ENCODE peak calls at places on chromosomes 1 and 21, in six cellular contexts. One of them, this sample, is unnamed.

GRCh38 chr1:47876587-47876963 is 120.6 kb downstream of the TRABD2B start:
- DNase-seq in Panc1: no peak
- DNase-seq in kidney: no peak
- DNase-seq in A549: no peak
- DNase-seq in vagina: no peak
- DNase-seq in GM23338: no peak
- DNase-seq in this sample: no peak

GRCh38 chr1:150178543-150178942 is 28.8 kb downstream of the PLEKHO1 start:
- DNase-seq in Panc1: no peak
- DNase-seq in GM23338: no peak
- DNase-seq in kidney: no peak
- DNase-seq in vagina: no peak
- DNase-seq in A549: no peak
- DNase-seq in this sample: no peak

GRCh38 chr21:25501996-25502665 is 105.2 kb downstream of the MRPL39 start:
- DNase-seq in GM23338: no peak
- DNase-seq in A549: no peak
- DNase-seq in vagina: no peak
- DNase-seq in kidney: no peak
- DNase-seq in Panc1: no peak
- DNase-seq in this sample: peak; percentile 94

GRCh38 chr21:44985441-44986401 is 45.9 kb downstream of the SLX9 start:
- DNase-seq in vagina: no peak
- DNase-seq in GM23338: no peak
- DNase-seq in Panc1: no peak
- DNase-seq in kidney: peak; percentile 72
- DNase-seq in A549: no peak
- DNase-seq in this sample: no peak

GRCh38 chr1:15523104-15523921 is 702 bp downstream of the CASP9 start:
- DNase-seq in A549: no peak
- DNase-seq in kidney: no peak
- DNase-seq in Panc1: no peak
- DNase-seq in GM23338: no peak
- DNase-seq in vagina: no peak
- DNase-seq in this sample: no peak

GRCh38 chr21:46619846-46620245 is 15.0 kb upstream of the S100B start:
- DNase-seq in kidney: no peak
- DNase-seq in Panc1: no peak
- DNase-seq in A549: no peak
- DNase-seq in vagina: no peak
- DNase-seq in GM23338: no peak
- DNase-seq in this sample: no peak

GRCh38 chr1:167775178-167775577 is 53.4 kb downstream of the MPZL1 start:
- DNase-seq in vagina: no peak
- DNase-seq in Panc1: no peak
- DNase-seq in GM23338: no peak
- DNase-seq in kidney: no peak
- DNase-seq in A549: no peak
- DNase-seq in this sample: no peak

GRCh38 chr1:226679853-226680516 is 59.1 kb downstream of the ITPKB start:
- DNase-seq in GM23338: peak; percentile 99
- DNase-seq in Panc1: no peak
- DNase-seq in vagina: no peak
- DNase-seq in kidney: peak; percentile 95
- DNase-seq in A549: no peak
- DNase-seq in this sample: no peak

GRCh38 chr1:117631361-117631760 is 25.5 kb downstream of the TENT5C start:
- DNase-seq in kidney: no peak
- DNase-seq in vagina: no peak
- DNase-seq in GM23338: no peak
- DNase-seq in Panc1: no peak
- DNase-seq in A549: no peak
- DNase-seq in this sample: no peak

GRCh38 chr1:89953072-89953626 is 41.8 kb upstream of the ZNF326 start:
- DNase-seq in vagina: no peak
- DNase-seq in GM23338: peak; percentile 70
- DNase-seq in A549: peak; percentile 85
- DNase-seq in kidney: peak; percentile 80
- DNase-seq in Panc1: peak; percentile 59
- DNase-seq in this sample: peak; percentile 94

GRCh38 chr1:214332950-214333798 is 52.2 kb downstream of the SMYD2 start:
- DNase-seq in Panc1: peak; percentile 28
- DNase-seq in A549: peak; percentile 39
- DNase-seq in vagina: no peak
- DNase-seq in GM23338: peak; percentile 76
- DNase-seq in kidney: no peak
- DNase-seq in this sample: no peak

GRCh38 chr1:157307491-157307890 is 169.3 kb upstream of the ETV3 start:
- DNase-seq in GM23338: no peak
- DNase-seq in Panc1: no peak
- DNase-seq in kidney: no peak
- DNase-seq in vagina: peak; percentile 65
- DNase-seq in A549: no peak
- DNase-seq in this sample: no peak

GRCh38 chr1:89980605-89981004 is 14.3 kb upstream of the ZNF326 start:
- DNase-seq in Panc1: no peak
- DNase-seq in kidney: no peak
- DNase-seq in vagina: no peak
- DNase-seq in GM23338: peak; percentile 50
- DNase-seq in A549: no peak
- DNase-seq in this sample: no peak

GRCh38 chr1:234759888-234760287 is 149.9 kb upstream of the IRF2BP2 start:
- DNase-seq in vagina: no peak
- DNase-seq in Panc1: no peak
- DNase-seq in kidney: no peak
- DNase-seq in GM23338: no peak
- DNase-seq in A549: no peak
- DNase-seq in this sample: no peak

GRCh38 chr1:37509181-37509580 is 5.4 kb downstream of the MEAF6 start:
- DNase-seq in A549: peak; percentile 30
- DNase-seq in vagina: no peak
- DNase-seq in GM23338: peak; percentile 52
- DNase-seq in kidney: no peak
- DNase-seq in Panc1: no peak
- DNase-seq in this sample: no peak

GRCh38 chr1:40435471-40435870 is 14.8 kb upstream of the ZFP69B start:
- DNase-seq in Panc1: no peak
- DNase-seq in A549: no peak
- DNase-seq in vagina: no peak
- DNase-seq in GM23338: no peak
- DNase-seq in kidney: no peak
- DNase-seq in this sample: no peak

GRCh38 chr1:226021406-226022200 is 22.5 kb upstream of the SDE2 start:
- DNase-seq in A549: no peak
- DNase-seq in GM23338: no peak
- DNase-seq in Panc1: no peak
- DNase-seq in kidney: no peak
- DNase-seq in vagina: no peak
- DNase-seq in this sample: no peak

GRCh38 chr1:154499446-154499845 is 2.6 kb upstream of the TDRD10 start:
- DNase-seq in Panc1: no peak
- DNase-seq in vagina: no peak
- DNase-seq in GM23338: no peak
- DNase-seq in A549: no peak
- DNase-seq in kidney: no peak
- DNase-seq in this sample: no peak
- H3K4me3 ChIP-seq in Panc1: no peak overlapping the region
- H3K4me3 ChIP-seq in vagina: no peak overlapping the region
- H3K4me3 ChIP-seq in GM23338: no peak overlapping the region
- H3K4me3 ChIP-seq in A549: no peak overlapping the region
- H3K4me3 ChIP-seq in kidney: peak overlapping the region; percentile 60
- H3K4me3 ChIP-seq in this sample: no peak overlapping the region

DNA sequence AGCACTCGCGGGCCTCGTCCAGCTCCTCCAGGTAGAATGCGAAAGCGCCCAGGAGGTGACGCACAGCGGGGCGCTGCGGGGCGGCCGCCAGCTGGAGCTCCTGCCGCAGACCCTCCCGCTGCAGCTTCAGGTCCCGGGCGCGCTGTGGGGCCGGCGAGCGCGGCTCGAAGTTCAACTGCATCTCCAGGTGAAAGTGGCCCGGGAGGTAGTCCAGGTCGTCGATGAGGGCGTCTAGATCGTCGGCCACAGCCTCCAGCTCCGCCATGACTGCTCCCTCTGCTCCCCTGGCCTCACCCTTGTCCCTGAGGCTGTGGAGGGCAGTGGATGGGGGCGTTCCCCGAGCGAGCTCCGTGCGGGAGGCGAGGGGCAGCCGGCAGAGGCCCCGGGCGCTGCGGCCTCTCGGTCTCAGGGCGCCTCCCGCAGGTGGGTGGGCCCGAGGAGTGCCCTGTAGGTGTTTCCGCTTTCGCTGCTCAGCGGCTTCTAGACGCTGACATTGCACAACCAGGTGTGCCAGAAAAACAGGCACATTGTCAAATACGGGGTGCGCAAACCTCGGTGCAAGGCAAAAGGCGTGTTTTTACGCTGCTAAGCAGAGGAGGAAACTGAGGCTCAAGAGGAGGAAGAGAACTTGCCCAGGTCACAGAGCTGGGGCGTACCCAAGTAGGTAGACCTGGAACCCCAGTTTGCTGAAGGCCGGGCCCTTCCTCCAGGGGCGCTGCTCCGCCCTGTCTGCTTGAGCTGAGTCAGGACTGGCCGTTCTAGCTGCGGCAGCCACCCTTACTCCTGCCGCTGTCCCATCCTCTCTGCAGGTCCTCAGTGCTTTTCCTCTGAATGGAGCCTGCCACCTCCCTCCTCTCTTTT is at the start of gene TTC22:
- DNase-seq in GM23338: peak; percentile 80
- DNase-seq in vagina: no peak
- DNase-seq in kidney: peak; percentile 88
- DNase-seq in Panc1: no peak
- DNase-seq in A549: no peak
- DNase-seq in this sample: no peak
- TF ChIP-seq CTCF in GM23338: peak; percentile 62
- TF ChIP-seq CTCF in vagina: peak; percentile 21
- TF ChIP-seq CTCF in kidney: peak; percentile 44
- TF ChIP-seq CTCF in Panc1: peak; percentile 67
- TF ChIP-seq CTCF in A549: no peak
- TF ChIP-seq CTCF in this sample: peak; percentile 65

DNA sequence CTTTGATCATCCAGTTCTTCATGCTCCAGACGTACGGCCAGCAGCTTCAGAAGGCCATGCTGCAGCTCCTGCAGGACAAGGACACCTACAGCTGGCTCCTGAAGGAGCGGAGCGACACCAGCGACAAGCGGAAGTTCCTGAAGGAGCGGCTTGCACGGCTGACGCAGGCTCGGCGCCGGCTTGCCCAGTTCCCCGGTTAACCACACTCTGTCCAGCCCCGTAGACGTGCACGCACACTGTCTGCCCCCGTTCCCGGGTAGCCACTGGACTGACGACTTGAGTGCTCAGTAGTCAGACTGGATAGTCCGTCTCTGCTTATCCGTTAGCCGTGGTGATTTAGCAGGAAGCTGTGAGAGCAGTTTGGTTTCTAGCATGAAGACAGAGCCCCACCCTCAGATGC is 32.5 kb downstream of the MX1 start:
- DNase-seq in vagina: no peak
- DNase-seq in A549: no peak
- DNase-seq in kidney: no peak
- DNase-seq in Panc1: no peak
- DNase-seq in GM23338: no peak
- DNase-seq in this sample: no peak
- H3K4me3 ChIP-seq in vagina: no peak overlapping the region
- H3K4me3 ChIP-seq in A549: no peak overlapping the region
- H3K4me3 ChIP-seq in kidney: no peak overlapping the region
- H3K4me3 ChIP-seq in Panc1: no peak overlapping the region
- H3K4me3 ChIP-seq in GM23338: no peak overlapping the region
- H3K4me3 ChIP-seq in this sample: no peak overlapping the region

DNA sequence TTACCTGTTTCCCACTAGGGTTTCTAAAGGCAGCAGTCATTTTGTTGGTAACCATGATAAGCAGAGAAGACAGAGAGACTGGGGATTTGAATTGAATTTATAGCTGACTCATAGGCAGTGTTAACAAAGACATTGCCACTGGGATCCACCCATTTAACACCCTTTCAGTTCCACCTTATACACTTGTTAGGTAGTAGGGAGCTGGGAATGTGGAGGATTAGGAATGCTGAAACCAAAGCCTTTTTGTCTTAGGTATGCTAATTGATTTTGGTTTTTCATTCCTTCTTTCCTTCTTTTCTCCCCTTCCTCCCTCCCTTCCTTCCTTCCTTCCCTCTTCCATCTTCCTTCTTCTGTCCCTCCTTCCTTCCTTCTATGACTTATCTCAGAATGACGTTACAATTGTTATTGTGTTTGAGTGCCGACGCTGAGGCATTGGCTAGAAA is 7.5 kb upstream of the EVI5 start:
- DNase-seq in Panc1: no peak
- DNase-seq in GM23338: peak; percentile 87
- DNase-seq in kidney: no peak
- DNase-seq in vagina: no peak
- DNase-seq in A549: peak; percentile 22
- DNase-seq in this sample: no peak
- TF ChIP-seq CTCF in Panc1: no peak
- TF ChIP-seq CTCF in GM23338: no peak
- TF ChIP-seq CTCF in kidney: no peak
- TF ChIP-seq CTCF in vagina: no peak
- TF ChIP-seq CTCF in A549: no peak
- TF ChIP-seq CTCF in this sample: no peak

GRCh38 chr1:64472805-64473204 is 2.9 kb downstream of the CACHD1 start:
- DNase-seq in vagina: no peak
- DNase-seq in A549: no peak
- DNase-seq in Panc1: no peak
- DNase-seq in GM23338: peak; percentile 98
- DNase-seq in kidney: no peak
- DNase-seq in this sample: no peak

GRCh38 chr1:64473367-64473766 is 3.4 kb downstream of the CACHD1 start:
- DNase-seq in vagina: no peak
- DNase-seq in Panc1: no peak
- DNase-seq in GM23338: peak; percentile 58
- DNase-seq in kidney: no peak
- DNase-seq in A549: no peak
- DNase-seq in this sample: no peak

GRCh38 chr1:64476251-64476952 is 6.5 kb downstream of the CACHD1 start:
- DNase-seq in kidney: no peak
- DNase-seq in A549: no peak
- DNase-seq in GM23338: no peak
- DNase-seq in vagina: no peak
- DNase-seq in Panc1: no peak
- DNase-seq in this sample: peak; percentile 56

GRCh38 chr1:64474133-64474532 is 4.2 kb downstream of the CACHD1 start:
- DNase-seq in GM23338: no peak
- DNase-seq in A549: no peak
- DNase-seq in kidney: no peak
- DNase-seq in vagina: no peak
- DNase-seq in Panc1: no peak
- DNase-seq in this sample: no peak

GRCh38 chr1:64474639-64475038 is 4.7 kb downstream of the CACHD1 start:
- DNase-seq in Panc1: no peak
- DNase-seq in kidney: no peak
- DNase-seq in vagina: no peak
- DNase-seq in GM23338: no peak
- DNase-seq in A549: no peak
- DNase-seq in this sample: no peak
- H3K4me3 ChIP-seq in Panc1: no peak overlapping the region
- H3K4me3 ChIP-seq in kidney: no peak overlapping the region
- H3K4me3 ChIP-seq in vagina: no peak overlapping the region
- H3K4me3 ChIP-seq in GM23338: peak overlapping the region; percentile 39
- H3K4me3 ChIP-seq in A549: no peak overlapping the region
- H3K4me3 ChIP-seq in this sample: no peak overlapping the region

This sample was measured in epithelial cell of proximal tubule.